ENCODE peak calls at places on chromosomes 3 and 15, in five cellular contexts. X is astrocyte of the spinal cord, N is fibroblast of lung, S is cardiac muscle cell, U is brain microvascular endothelial cell. R is an unnamed sample.

GRCh38 chr3:114643342-114643741 is 349.5 kb downstream of the TIGIT start:
- DNase-seq in X (no peak), N (no peak), S (no peak), U (no peak), R (no peak)

GRCh38 chr3:156317457-156317856 is 197.1 kb downstream of the KCNAB1 start:
- DNase-seq in X (peak; percentile 48), N (peak; percentile 80), S (no peak), U (peak; percentile 5), R (peak; percentile 50)

GRCh38 chr15:60916674-60917468 is 312.2 kb downstream of the RORA start:
- DNase-seq in X (peak; percentile 80), N (peak; percentile 66), S (peak; percentile 85), U (peak; percentile 75), R (peak; percentile 95)

GRCh38 chr3:13677272-13677671 is 128.3 kb downstream of the FBLN2 start:
- DNase-seq in X (no peak), N (no peak), S (no peak), U (no peak), R (no peak)

GRCh38 chr3:194218646-194219453 is 82.9 kb downstream of the HES1 start:
- DNase-seq in X (no peak), N (no peak), S (no peak), U (no peak), R (no peak)

GRCh38 chr15:67303490-67304363 is 49.1 kb downstream of the IQCH start:
- DNase-seq in X (peak; percentile 57), N (peak; percentile 32), S (peak; percentile 62), U (peak; percentile 18), R (peak; percentile 55)

GRCh38 chr3:50316657-50317242 is 5.8 kb downstream of the HYAL2 start:
- DNase-seq in X (peak; percentile 62), N (peak; percentile 79), S (no peak), U (no peak), R (peak; percentile 40)

GRCh38 chr3:29338981-29339833 is 58.3 kb downstream of the RBMS3 start:
- DNase-seq in X (no peak), N (peak; percentile 84), S (no peak), U (no peak), R (peak; percentile 59)

GRCh38 chr3:150521458-150521857 is 24.8 kb downstream of the SERP1 start:
- DNase-seq in X (no peak), N (no peak), S (no peak), U (no peak), R (no peak)

GRCh38 chr3:14780927-14781507 is 37.7 kb upstream of the FGD5 start:
- DNase-seq in X (peak; percentile 5), N (peak; percentile 23), S (peak; percentile 82), U (peak; percentile 31), R (peak; percentile 51)

GRCh38 chr15:65058394-65059368 is 9.1 kb downstream of the RASL12 start:
- DNase-seq in X (no peak), N (no peak), S (no peak), U (no peak), R (no peak)

GRCh38 chr15:69160976-69161877 is 792 bp downstream of the GLCE start:
- DNase-seq in X (peak; percentile 29), N (peak; percentile 28), S (peak; percentile 67), U (no peak), R (peak; percentile 45)

GRCh38 chr3:149377408-149378111 is at the start of gene TM4SF1:
- DNase-seq in X (peak; percentile 90), N (peak; percentile 97), S (no peak), U (peak; percentile 97), R (peak; percentile 98)

GRCh38 chr3:48232734-48233133 is 8.2 kb upstream of the ZNF589 start:
- DNase-seq in X (peak; percentile 61), N (peak; percentile 79), S (peak; percentile 83), U (peak; percentile 47), R (peak; percentile 62)

GRCh38 chr3:52846427-52846983 is 11.7 kb upstream of the MUSTN1 start:
- DNase-seq in X (no peak), N (no peak), S (no peak), U (no peak), R (no peak)

GRCh38 chr3:167762296-167762695 is 26.8 kb downstream of the SERPINI1 start:
- DNase-seq in X (no peak), N (no peak), S (no peak), U (no peak), R (no peak)

GRCh38 chr15:70062321-70062956 is 35.3 kb downstream of the TLE3 start:
- DNase-seq in X (peak; percentile 96), N (peak; percentile 95), S (no peak), U (peak; percentile 87), R (peak; percentile 84)

GRCh38 chr15:65110676-65111292 is 4.2 kb downstream of the UBAP1L start:
- DNase-seq in X (peak; percentile 15), N (peak; percentile 74), S (no peak), U (peak; percentile 79), R (peak; percentile 68)

GRCh38 chr3:130894130-130894872 is 417 bp downstream of the ATP2C1 start:
- DNase-seq in X (peak; percentile 26), N (peak; percentile 32), S (peak; percentile 38), U (peak; percentile 8), R (no peak)

GRCh38 chr15:70799667-70800450 is 36.5 kb upstream of the UACA start:
- DNase-seq in X (peak; percentile 98), N (peak; percentile 99), S (peak; percentile 50), U (peak; percentile 94), R (peak; percentile 99)

GRCh38 chr15:57654136-57654845 is 52.2 kb upstream of the POLR2M start:
- DNase-seq in X (no peak), N (no peak), S (no peak), U (no peak), R (peak; percentile 67)

GRCh38 chr15:87756072-87756471 is 500.5 kb downstream of the NTRK3 start:
- DNase-seq in X (no peak), N (no peak), S (no peak), U (no peak), R (no peak)

GRCh38 chr15:100783296-100783695 is 96.3 kb upstream of the ALDH1A3 start:
- DNase-seq in X (no peak), N (no peak), S (no peak), U (no peak), R (no peak)

GRCh38 chr3:33006081-33006480 is 54.6 kb downstream of the CCR4 start:
- DNase-seq in X (no peak), N (no peak), S (peak; percentile 33), U (no peak), R (no peak)

DNA sequence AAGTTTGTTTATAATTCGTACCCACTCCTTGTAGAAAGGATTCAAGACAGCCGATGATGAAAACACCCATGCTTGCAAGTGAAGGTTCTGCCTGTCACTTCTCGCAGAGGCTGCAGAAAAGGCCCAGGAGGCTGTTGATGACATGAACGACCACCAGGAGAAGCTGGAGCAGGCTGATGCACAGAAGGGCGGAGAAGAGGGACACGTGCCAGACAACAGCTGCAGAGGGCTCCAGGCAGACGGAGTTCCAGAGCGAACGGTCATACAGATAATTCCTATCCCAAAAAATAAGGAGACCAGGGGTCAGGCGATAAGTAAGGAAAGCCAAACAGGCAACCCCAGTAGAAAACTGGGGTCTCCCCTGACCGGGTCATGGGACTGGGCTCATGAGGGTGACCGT is 5.7 kb upstream of the DYNLT2B start:
- DNase-seq in X (no peak), N (no peak), S (peak; percentile 10), U (no peak), R (peak; percentile 44)
- TF ChIP-seq CTCF in X (peak; percentile 23), N (no peak), S (peak; percentile 41), U (peak; percentile 53), R (peak; percentile 29)

GRCh38 chr3:169508426-169508825 is 155.1 kb downstream of the MECOM start:
- DNase-seq in X (no peak), N (no peak), S (no peak), U (no peak), R (no peak)
- TF ChIP-seq CTCF in X (no peak), N (no peak), S (peak; percentile 19), U (no peak), R (no peak)

DNA sequence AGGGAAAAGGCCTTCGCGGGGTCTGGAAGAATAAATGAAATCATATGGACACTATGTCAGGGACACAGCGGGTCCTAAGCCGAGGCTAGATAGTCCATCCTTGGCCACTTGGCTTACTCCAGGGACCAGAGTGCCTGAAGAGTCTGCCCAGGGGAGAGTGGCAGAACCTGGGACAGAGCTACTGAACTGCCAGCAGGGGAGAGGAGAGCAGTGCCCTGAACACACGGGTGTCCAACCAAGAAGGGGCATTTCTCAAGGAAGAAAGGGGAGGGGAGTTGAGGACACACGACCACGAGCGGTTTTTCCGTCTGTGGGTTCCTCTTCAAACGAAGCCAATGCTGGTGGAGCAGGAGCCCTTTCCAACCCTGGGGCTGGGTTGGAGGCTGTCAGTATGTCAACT is 1.0 kb downstream of the ACAN start:
- DNase-seq in X (no peak), N (no peak), S (no peak), U (no peak), R (no peak)
- TF ChIP-seq CTCF in X (no peak), N (no peak), S (no peak), U (no peak), R (no peak)

GRCh38 chr15:94131875-94132274 is 99.5 kb upstream of the MCTP2 start:
- DNase-seq in X (no peak), N (no peak), S (no peak), U (no peak), R (no peak)
- TF ChIP-seq CTCF in X (no peak), N (no peak), S (no peak), U (no peak), R (no peak)

GRCh38 chr3:43818229-43818628 is 127.5 kb downstream of the ABHD5 start:
- DNase-seq in X (no peak), N (no peak), S (no peak), U (no peak), R (no peak)
- TF ChIP-seq CTCF in X (no peak), N (no peak), S (no peak), U (no peak), R (no peak)

R was measured in cardiac fibroblast.